ENCODE peak calls at places on chromosomes 6 and 20, in five cellular contexts. Y is prostate gland, C is Peyer's patch, I is IMR-90, H is A549. Q is an unnamed sample.

GRCh38 chr20:41426361-41426900 is 59.8 kb upstream of the EMILIN3 start:
- DNase-seq in Y (no peak), C (no peak), I (no peak), H (no peak), Q (no peak)

GRCh38 chr6:3489961-3490621 is 33.2 kb upstream of the SLC22A23 start:
- DNase-seq in Y (no peak), C (no peak), I (no peak), H (no peak), Q (no peak)

GRCh38 chr20:10414982-10415650 is 18.9 kb downstream of the MKKS start:
- DNase-seq in Y (no peak), C (no peak), I (no peak), H (peak), Q (no peak)

GRCh38 chr6:69865126-69865525 is 1.2 kb upstream of the COL19A1 start:
- DNase-seq in Y (no peak), C (no peak), I (peak), H (no peak), Q (no peak)

GRCh38 chr6:145086197-145086596 is 649.1 kb downstream of the EPM2A start:
- DNase-seq in Y (no peak), C (no peak), I (no peak), H (no peak), Q (no peak)

GRCh38 chr6:161238076-161238869 is 35.6 kb downstream of the AGPAT4 start:
- DNase-seq in Y (no peak), C (no peak), I (peak), H (no peak), Q (no peak)

GRCh38 chr20:6083926-6084325 is 30.1 kb upstream of the LRRN4 start:
- DNase-seq in Y (no peak), C (no peak), I (no peak), H (no peak), Q (no peak)

GRCh38 chr20:57195023-57195758 is 71.2 kb downstream of the BMP7 start:
- DNase-seq in Y (no peak), C (no peak), I (peak), H (no peak), Q (no peak)

GRCh38 chr6:118372413-118372812 is 175.7 kb upstream of the PLN start:
- DNase-seq in Y (no peak), C (no peak), I (peak), H (no peak), Q (no peak)

GRCh38 chr6:131948692-131949614 is 2.2 kb downstream of the CCN2 start:
- DNase-seq in Y (no peak), C (no peak), I (peak), H (no peak), Q (no peak)

GRCh38 chr6:110618591-110619267 is 142.3 kb upstream of the SLC22A16 start:
- DNase-seq in Y (peak), C (no peak), I (peak), H (peak), Q (no peak)

GRCh38 chr6:46510656-46511055 is 19.4 kb upstream of the RCAN2 start:
- DNase-seq in Y (no peak), C (no peak), I (no peak), H (no peak), Q (no peak)

GRCh38 chr20:62818592-62819493 is 2.0 kb downstream of the COL9A3 start:
- DNase-seq in Y (no peak), C (no peak), I (peak), H (no peak), Q (no peak)

GRCh38 chr6:121592261-121592935 is 157.0 kb downstream of the GJA1 start:
- DNase-seq in Y (no peak), C (no peak), I (no peak), H (no peak), Q (no peak)

GRCh38 chr6:99330159-99330558 is 19.3 kb downstream of the FAXC start:
- DNase-seq in Y (peak), C (no peak), I (peak), H (peak), Q (peak)

GRCh38 chr6:56756791-56757582 is 114.3 kb upstream of the DST start:
- DNase-seq in Y (no peak), C (no peak), I (peak), H (no peak), Q (no peak)

GRCh38 chr20:24098886-24099285 is 110.3 kb upstream of the GGTLC1 start:
- DNase-seq in Y (no peak), C (no peak), I (peak), H (peak), Q (no peak)

GRCh38 chr6:137907170-137907569 is 40.1 kb downstream of the TNFAIP3 start:
- DNase-seq in Y (no peak), C (no peak), I (no peak), H (no peak), Q (no peak)

GRCh38 chr6:89118931-89119330 is 1.1 kb upstream of the SRSF12 start:
- DNase-seq in Y (no peak), C (no peak), I (no peak), H (no peak), Q (no peak)

GRCh38 chr6:161137839-161138544 is 135.9 kb downstream of the AGPAT4 start:
- DNase-seq in Y (no peak), C (no peak), I (peak), H (no peak), Q (no peak)

GRCh38 chr6:87661016-87661415 is 41.0 kb downstream of the AKIRIN2 start:
- DNase-seq in Y (no peak), C (no peak), I (peak), H (no peak), Q (no peak)

GRCh38 chr6:125124250-125124777 is 29.3 kb upstream of the TPD52L1 start:
- DNase-seq in Y (no peak), C (no peak), I (no peak), H (peak), Q (no peak)

GRCh38 chr6:55706048-55706447 is 127.1 kb upstream of the HMGCLL1 start:
- DNase-seq in Y (no peak), C (no peak), I (no peak), H (no peak), Q (no peak)

GRCh38 chr6:134352786-134353480 is 35.0 kb upstream of the SGK1 start:
- DNase-seq in Y (no peak), C (no peak), I (peak), H (no peak), Q (no peak)

GRCh38 chr6:110557226-110557625 is 80.8 kb upstream of the SLC22A16 start:
- DNase-seq in Y (no peak), C (no peak), I (no peak), H (no peak), Q (no peak)

GRCh38 chr6:142412241-142412640 is 110.4 kb downstream of the ADGRG6 start:
- DNase-seq in Y (no peak), C (no peak), I (no peak), H (no peak), Q (no peak)

GRCh38 chr6:38091626-38092025 is 272.1 kb downstream of the ZFAND3 start:
- DNase-seq in Y (no peak), C (no peak), I (no peak), H (no peak), Q (no peak)

GRCh38 chr6:107185570-107185969 is 70.3 kb upstream of the BEND3 start:
- DNase-seq in Y (peak), C (no peak), I (peak), H (peak), Q (no peak)
- TF ChIP-seq CTCF in Y (peak), C (no peak), I (no peak), H (peak), Q (no peak)

GRCh38 chr20:17650816-17651760 is 31.0 kb downstream of the RRBP1 start:
- DNase-seq in Y (no peak), C (peak), I (peak), H (no peak), Q (no peak)

GRCh38 chr20:17650301-17650761 is 31.7 kb downstream of the RRBP1 start:
- DNase-seq in Y (no peak), C (peak), I (no peak), H (no peak), Q (no peak)

GRCh38 chr20:17648306-17648646 is 33.8 kb downstream of the RRBP1 start:
- DNase-seq in Y (no peak), C (peak), I (no peak), H (no peak), Q (no peak)

GRCh38 chr20:17647391-17648305 is 34.4 kb downstream of the RRBP1 start:
- DNase-seq in Y (no peak), C (peak), I (no peak), H (no peak), Q (no peak)

DNA sequence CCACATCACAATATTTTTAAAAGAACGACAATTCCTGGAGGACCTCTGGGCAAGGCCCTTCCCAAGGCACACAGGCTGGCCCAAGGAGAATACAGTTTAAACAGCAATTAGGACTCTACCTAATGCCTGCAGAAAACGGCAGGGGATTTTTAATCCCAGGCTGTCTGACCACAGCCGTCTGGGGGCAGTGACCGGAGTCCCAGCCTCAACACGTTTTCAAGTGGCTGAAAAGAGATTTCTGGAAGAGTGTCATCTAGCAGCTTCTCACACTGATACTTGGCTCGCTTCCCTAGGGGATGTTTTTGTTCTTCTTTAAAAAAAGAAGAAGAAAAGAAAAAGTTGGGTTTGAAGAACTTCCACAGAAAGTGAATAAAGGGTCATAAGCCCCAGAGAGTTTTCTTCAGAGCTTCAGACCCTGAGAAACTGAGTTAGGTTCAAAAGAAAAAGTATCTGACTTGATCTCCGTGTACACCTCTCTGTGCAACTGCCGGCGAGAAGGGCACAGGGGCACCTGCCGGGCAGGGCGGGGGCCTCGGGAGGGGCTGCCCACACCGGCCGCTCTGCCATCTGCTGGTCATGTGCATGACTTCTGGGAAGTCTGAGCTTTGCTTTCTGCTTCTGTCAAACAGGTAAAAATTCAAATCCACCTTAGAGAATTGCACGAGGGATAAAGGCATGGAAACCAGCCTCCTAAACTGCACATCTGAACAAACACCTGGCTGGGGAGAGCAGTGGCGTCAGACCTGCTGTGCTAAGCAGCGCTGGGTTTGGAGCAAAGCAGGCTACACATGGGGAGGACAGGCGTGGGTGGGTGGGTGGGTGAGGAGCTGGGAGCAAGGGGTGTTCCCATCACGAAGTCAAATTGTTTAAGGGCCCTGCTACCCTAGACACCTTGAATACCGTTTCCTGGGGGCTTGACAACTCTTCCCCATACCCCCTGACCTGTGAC is 33.0 kb downstream of the RRBP1 start:
- DNase-seq in Y (no peak), C (peak), I (no peak), H (peak), Q (no peak)
- TF ChIP-seq CTCF in Y (no peak), C (peak), I (peak), H (peak), Q (no peak)

GRCh38 chr20:58650776-58651547 is at the start of gene STX16:
- DNase-seq in Y (peak), C (peak), I (peak), H (peak), Q (peak)
- TF ChIP-seq CTCF in Y (no peak), C (peak), I (peak), H (peak), Q (peak)

GRCh38 chr6:34508425-34508824 is 42.5 kb downstream of the PACSIN1 start:
- DNase-seq in Y (no peak), C (no peak), I (no peak), H (no peak), Q (no peak)
- TF ChIP-seq CTCF in Y (no peak), C (no peak), I (peak), H (no peak), Q (no peak)

GRCh38 chr6:35808688-35809087 is 3.5 kb downstream of the LHFPL5 start:
- DNase-seq in Y (no peak), C (no peak), I (no peak), H (no peak), Q (no peak)
- TF ChIP-seq CTCF in Y (no peak), C (no peak), I (no peak), H (no peak), Q (no peak)

DNA sequence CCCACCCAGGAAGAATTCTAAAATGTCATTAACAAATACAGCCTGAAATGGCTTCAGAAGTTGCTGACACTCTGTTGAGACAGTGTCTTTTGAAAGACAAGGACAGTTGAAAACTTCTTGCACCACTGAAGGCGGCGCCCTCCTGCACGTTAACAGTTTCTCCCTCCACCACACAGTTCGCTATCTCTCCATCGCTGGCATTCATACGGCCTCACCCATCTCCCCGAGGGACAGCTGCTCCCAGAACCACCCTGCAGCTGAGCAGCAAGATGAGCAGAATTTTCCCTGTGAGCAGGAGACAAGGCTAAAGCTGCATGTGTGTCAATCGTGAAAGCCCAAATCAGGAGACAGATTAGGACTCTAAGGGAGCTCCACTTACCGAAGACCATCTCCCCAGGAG is 113.3 kb downstream of the LY86 start:
- DNase-seq in Y (no peak), C (peak), I (no peak), H (no peak), Q (no peak)
- TF ChIP-seq CTCF in Y (no peak), C (no peak), I (no peak), H (no peak), Q (no peak)

Q was measured in omental fat pad.